ENCODE peak calls at places on chromosomes 4 and X, in five cellular contexts. T is IMR-90, P is fibroblast of mammary gland, L is heart right ventricle, B is GM10248. Q is an unnamed sample.

GRCh38 chrX:18464500-18464899 is 39.1 kb downstream of the CDKL5 start:
- DNase-seq in P (no peak), B (no peak), T (no peak), L (no peak), Q (peak)

GRCh38 chrX:53188763-53189162 is 36.2 kb downstream of the KDM5C start:
- DNase-seq in L (no peak), P (peak), T (peak), B (no peak), Q (peak)

GRCh38 chr4:48173055-48173991 is 39.3 kb upstream of the TXK start:
- DNase-seq in T (peak), B (peak), L (no peak), P (peak), Q (peak)

GRCh38 chr4:165828928-165829327 is 44.1 kb upstream of the TLL1 start:
- DNase-seq in P (no peak), T (no peak), B (no peak), L (no peak), Q (peak)

GRCh38 chr4:118206627-118207026 is 146.2 kb downstream of the PRSS12 start:
- DNase-seq in L (no peak), T (peak), P (peak), B (no peak), Q (no peak)

GRCh38 chr4:140256941-140257340 is 103.0 kb upstream of the MAML3 start:
- DNase-seq in P (no peak), L (no peak), B (no peak), T (peak), Q (no peak)

GRCh38 chr4:8913858-8914460 is 42.3 kb upstream of the HMX1 start:
- DNase-seq in T (no peak), L (no peak), B (no peak), P (no peak), Q (no peak)

GRCh38 chrX:131792356-131792749 is 230.7 kb upstream of the STK26 start:
- DNase-seq in T (peak), L (peak), P (peak), B (peak), Q (peak)

GRCh38 chr4:15794905-15795304 is 16.8 kb downstream of the CD38 start:
- DNase-seq in L (no peak), B (peak), T (no peak), P (no peak), Q (no peak)

GRCh38 chr4:169080970-169081369 is 70.9 kb upstream of the CBR4 start:
- DNase-seq in T (peak), P (peak), B (no peak), L (peak), Q (peak)

GRCh38 chr4:13907255-13907751 is 279.8 kb upstream of the BOD1L1 start:
- DNase-seq in B (no peak), L (no peak), P (peak), T (peak), Q (peak)

GRCh38 chrX:10142041-10142589 is 14.7 kb upstream of the CLCN4 start:
- DNase-seq in P (no peak), T (no peak), B (no peak), L (no peak), Q (no peak)

GRCh38 chr4:1502976-1503375 is 96.7 kb upstream of the NKX1-1 start:
- DNase-seq in L (no peak), T (no peak), P (no peak), B (no peak), Q (no peak)

GRCh38 chr4:1532549-1533395 is 126.5 kb upstream of the NKX1-1 start:
- DNase-seq in L (no peak), B (no peak), T (no peak), P (no peak), Q (no peak)

GRCh38 chr4:173217727-173218126 is 49.1 kb downstream of the GALNT7 start:
- DNase-seq in P (peak), T (peak), B (no peak), L (no peak), Q (peak)

GRCh38 chrX:109785053-109785452 is 52.0 kb upstream of the ACSL4 start:
- DNase-seq in T (no peak), P (no peak), B (no peak), L (no peak), Q (no peak)

GRCh38 chr4:39169426-39169825 is 12.9 kb upstream of the WDR19 start:
- DNase-seq in L (no peak), B (no peak), T (no peak), P (no peak), Q (no peak)

GRCh38 chr4:76326515-76326914 is 20.0 kb downstream of the STBD1 start:
- DNase-seq in P (no peak), L (no peak), B (no peak), T (no peak), Q (no peak)

GRCh38 chr4:121107507-121107906 is 35.2 kb upstream of the NDNF start:
- DNase-seq in P (no peak), L (no peak), B (no peak), T (no peak), Q (no peak)

GRCh38 chr4:4859010-4859798 is at the start of gene MSX1:
- DNase-seq in L (peak), B (peak), T (peak), P (peak), Q (peak)

GRCh38 chr4:152700151-152700550 is 20.4 kb upstream of the TMEM154 start:
- DNase-seq in L (no peak), P (no peak), T (no peak), B (no peak), Q (peak)

GRCh38 chrX:103254171-103254824 is 657 bp downstream of the TCEAL8 start:
- DNase-seq in T (peak), B (peak), P (peak), L (peak), Q (peak)

GRCh38 chr4:4392501-4393183 is 5.7 kb downstream of the NSG1 start:
- DNase-seq in T (no peak), P (no peak), B (no peak), L (no peak), Q (peak)

GRCh38 chr4:144594471-144594986 is 51.4 kb upstream of the HHIP start:
- DNase-seq in P (peak), L (no peak), B (no peak), T (peak), Q (no peak)

GRCh38 chr4:77776182-77777134 is 42.7 kb downstream of the CNOT6L start:
- DNase-seq in L (no peak), P (no peak), T (peak), B (no peak), Q (no peak)

GRCh38 chrX:15873566-15873965 is 19.0 kb upstream of the AP1S2 start:
- DNase-seq in P (peak), B (no peak), L (no peak), T (peak), Q (no peak)

GRCh38 chr4:41106081-41106480 is 108.3 kb downstream of the APBB2 start:
- DNase-seq in T (no peak), L (no peak), B (no peak), P (no peak), Q (no peak)

GRCh38 chr4:107599841-107600240 is 120.2 kb downstream of the PAPSS1 start:
- DNase-seq in B (no peak), T (no peak), L (no peak), P (no peak), Q (no peak)

GRCh38 chr4:132827522-132827921 is 321.6 kb upstream of the PCDH10 start:
- DNase-seq in T (no peak), P (no peak), B (no peak), L (no peak), Q (no peak)

GRCh38 chrX:29257516-29257915 is 670.3 kb downstream of the IL1RAPL1 start:
- DNase-seq in B (no peak), T (peak), P (peak), L (no peak), Q (no peak)

GRCh38 chr4:77308843-77309242 is 151.8 kb downstream of the CCNG2 start:
- DNase-seq in P (peak), B (peak), T (peak), L (no peak), Q (peak)

DNA sequence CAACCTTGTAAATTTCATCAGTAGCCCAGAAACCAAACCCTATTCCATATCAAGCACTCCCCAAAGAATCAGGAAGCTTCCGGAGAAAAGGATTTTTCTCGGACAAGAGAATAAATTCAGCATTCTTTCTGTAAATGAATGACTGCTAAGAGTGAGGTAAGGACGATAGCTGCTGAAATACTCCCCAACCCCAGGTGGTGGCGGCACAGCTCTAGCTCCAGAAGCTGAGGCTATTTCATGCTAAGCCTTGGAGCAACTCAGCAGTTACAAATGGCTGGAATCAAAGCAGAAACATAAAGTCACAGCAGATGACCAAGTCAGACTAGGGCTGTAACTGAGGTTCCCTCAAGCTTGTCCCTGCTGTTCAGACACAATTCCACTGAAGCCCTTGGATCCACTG is 13.9 kb upstream of the PCDH19 start:
- DNase-seq in B (no peak), L (no peak), T (no peak), P (peak), Q (peak)
- TF ChIP-seq CTCF in B (no peak), L (no peak), T (no peak), P (peak), Q (peak)

GRCh38 chrX:149825424-149825823 is 43.7 kb downstream of the MAGEA9 start:
- DNase-seq in L (no peak), T (no peak), B (no peak), P (peak), Q (peak)
- TF ChIP-seq CTCF in L (peak), T (peak), B (peak), P (peak), Q (peak)

GRCh38 chrX:41599507-41599906 is 89.3 kb upstream of the GPR34 start:
- DNase-seq in P (no peak), B (no peak), T (no peak), L (no peak), Q (no peak)

GRCh38 chrX:41603591-41603990 is 85.2 kb upstream of the GPR34 start:
- DNase-seq in P (no peak), L (no peak), T (no peak), B (no peak), Q (no peak)

GRCh38 chrX:41602946-41603345 is 85.8 kb upstream of the GPR34 start:
- DNase-seq in T (peak), L (no peak), B (no peak), P (no peak), Q (no peak)

GRCh38 chrX:41596586-41596985 is 92.2 kb upstream of the GPR34 start:
- DNase-seq in P (peak), T (peak), L (no peak), B (peak), Q (no peak)

GRCh38 chrX:41600266-41600665 is 88.5 kb upstream of the GPR34 start:
- DNase-seq in P (no peak), B (no peak), L (no peak), T (peak), Q (no peak)
- TF ChIP-seq CTCF in P (no peak), B (no peak), L (no peak), T (no peak), Q (no peak)

DNA sequence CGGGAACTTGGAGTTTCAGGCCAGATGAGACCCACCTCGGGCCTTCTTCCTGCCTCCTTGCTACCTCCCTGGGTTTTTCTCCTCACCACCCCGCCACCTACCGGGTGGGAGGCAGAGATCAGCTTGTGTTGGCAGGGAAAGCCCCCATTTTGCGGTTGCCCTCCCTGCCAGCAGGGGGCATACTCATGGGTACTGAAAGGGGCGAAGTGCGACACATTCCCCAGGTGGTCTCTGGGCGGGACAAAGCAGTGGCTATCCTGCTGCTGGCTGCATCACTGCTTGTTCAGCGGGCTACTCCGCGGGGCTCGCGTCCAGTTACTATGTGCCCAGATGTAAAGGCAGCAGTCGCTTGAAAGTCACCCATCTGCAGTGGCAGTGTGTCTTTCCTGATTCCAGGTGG is 330.3 kb downstream of the PDHA2 start:
- DNase-seq in P (no peak), T (no peak), L (no peak), B (peak), Q (no peak)
- TF ChIP-seq CTCF in P (no peak), T (no peak), L (no peak), B (no peak), Q (peak)

DNA sequence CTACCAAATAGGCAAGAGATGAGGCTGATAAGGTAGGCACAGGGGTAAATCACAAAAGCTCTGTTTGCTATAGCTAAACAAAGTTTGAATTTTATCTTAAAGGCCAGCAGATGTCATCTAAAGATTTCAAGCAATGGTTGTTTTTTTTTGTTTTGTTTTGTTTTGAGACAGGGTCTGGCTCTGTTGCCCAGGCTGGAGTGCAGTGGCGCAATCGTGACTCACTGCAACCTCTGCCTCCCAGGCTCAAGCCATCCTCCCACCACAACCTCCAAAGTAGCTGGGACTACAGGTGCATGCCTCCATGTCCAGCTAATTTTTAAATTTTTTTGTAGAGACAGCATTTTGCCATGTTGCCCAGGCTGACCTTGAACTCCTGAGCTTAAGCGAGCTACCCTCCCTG is 43.1 kb upstream of the NEUROG2 start:
- DNase-seq in L (no peak), B (no peak), T (no peak), P (no peak), Q (no peak)
- TF ChIP-seq CTCF in L (no peak), B (no peak), T (no peak), P (no peak), Q (no peak)

DNA sequence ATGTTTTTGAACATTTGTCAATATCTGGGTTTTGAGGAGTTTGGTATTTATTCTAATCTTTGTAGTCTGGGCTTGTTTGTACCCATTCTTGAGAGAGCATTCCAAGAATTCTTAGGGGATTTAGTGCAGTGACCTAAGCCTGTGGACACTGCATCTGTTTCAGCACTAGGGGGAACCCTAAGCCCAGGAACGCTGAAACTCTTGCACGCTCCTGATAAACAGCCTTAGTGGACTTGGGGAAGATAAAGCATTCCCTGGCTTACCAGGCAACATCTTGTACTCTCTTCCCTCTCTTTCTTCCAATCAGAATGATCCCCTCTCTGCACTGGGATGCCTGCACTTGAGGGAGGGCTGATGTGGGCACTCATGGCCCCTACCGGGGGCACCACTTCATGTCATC is 654.9 kb upstream of the HTR2C start:
- DNase-seq in P (peak), L (no peak), T (peak), B (no peak), Q (peak)
- TF ChIP-seq CTCF in P (peak), L (peak), T (peak), B (peak), Q (peak)

DNA sequence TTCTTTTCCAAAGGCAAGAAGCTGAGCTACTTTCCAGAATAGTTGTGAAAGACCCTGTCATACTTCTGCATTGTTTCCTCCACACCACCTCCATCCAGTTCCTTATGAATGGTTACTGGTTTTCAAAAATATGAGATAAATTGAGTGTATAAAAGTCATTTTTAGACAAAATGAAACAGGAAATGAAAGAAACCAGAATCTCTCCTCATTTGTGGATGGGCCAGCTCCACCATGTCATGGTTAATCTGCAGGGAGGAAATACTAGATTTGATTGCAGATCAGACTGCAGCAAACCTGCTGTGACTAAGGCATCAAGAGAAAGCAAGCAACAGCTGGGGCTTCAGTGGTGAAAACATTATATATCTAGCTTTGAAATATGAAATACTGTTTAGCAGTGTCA is 23.8 kb downstream of the F9 start:
- DNase-seq in L (no peak), T (no peak), P (no peak), B (peak), Q (no peak)
- TF ChIP-seq CTCF in L (no peak), T (no peak), P (no peak), B (no peak), Q (no peak)

DNA sequence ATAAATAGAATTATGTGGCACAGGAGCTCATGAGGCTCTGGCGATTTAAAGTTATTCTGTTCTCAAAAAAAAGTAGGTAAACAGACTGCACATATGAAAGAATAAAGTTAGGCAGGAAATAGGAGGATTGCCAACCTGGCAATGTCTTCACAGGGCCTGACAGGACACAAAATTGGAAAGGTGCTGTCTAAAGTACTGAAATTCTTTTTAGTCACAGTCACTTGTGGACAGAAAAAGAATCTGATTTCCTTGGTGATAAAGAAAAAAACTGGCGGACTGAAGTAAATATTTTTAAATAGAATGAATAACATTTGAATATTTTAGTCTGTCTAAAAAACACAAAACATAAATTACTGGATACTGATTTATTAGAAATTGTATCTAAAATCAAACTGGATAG is 124.4 kb downstream of the VEGFC start:
- DNase-seq in T (no peak), L (no peak), P (no peak), B (no peak), Q (no peak)
- TF ChIP-seq CTCF in T (no peak), L (no peak), P (no peak), B (no peak), Q (no peak)

Q was measured in MCF 10A.